ENCODE peak calls at places on chromosomes 7 and 10, in nine cellular contexts. E is NCI-H187 treated with DMSO at 0.1 percent for 48 hours, I is nucleus accumbens, R is neural progenitor cell, O is fibroblast of pulmonary artery, X is GM04504, S is body of pancreas, V is RCC 7860, G is HL-60. Q is an unnamed sample.
A peak's percentile ranks its signal among the peaks of the same experiment; 100 is the strongest.

GRCh38 chr10:14593806-14594205 is 180.9 kb downstream of the FAM107B start:
- DNase-seq in G (no peak), S (no peak), X (no peak), O (no peak), I (no peak), V (no peak), R (no peak), E (no peak), Q (no peak)

GRCh38 chr7:137966636-137967142 is 35.2 kb downstream of the CREB3L2 start:
- DNase-seq in V (no peak), X (no peak), I (no peak), O (no peak), R (no peak), G (no peak), E (no peak), S (no peak), Q (no peak)

GRCh38 chr10:111117528-111118277 is 40.9 kb downstream of the ADRA2A start:
- DNase-seq in I (no peak), G (no peak), V (no peak), R (no peak), S (no peak), X (no peak), E (no peak), O (no peak), Q (peak; percentile 25)

GRCh38 chr7:84412161-84412969 is 217.8 kb upstream of the SEMA3A start:
- DNase-seq in V (peak; percentile 99), O (peak; percentile 94), S (no peak), E (no peak), X (peak; percentile 82), G (peak; percentile 63), R (peak; percentile 41), I (no peak), Q (no peak)

GRCh38 chr10:5524721-5525531 is at the start of gene CALML3:
- DNase-seq in V (no peak), R (no peak), O (no peak), S (no peak), I (no peak), G (no peak), E (no peak), X (no peak), Q (peak; percentile 58)

GRCh38 chr7:24301703-24302102 is 17.7 kb downstream of the NPY start:
- DNase-seq in I (no peak), G (no peak), E (no peak), O (no peak), S (no peak), X (no peak), V (no peak), R (no peak), Q (no peak)

GRCh38 chr10:16436367-16436757 is 448 bp upstream of the PTER start:
- DNase-seq in V (no peak), S (no peak), E (no peak), I (no peak), O (peak; percentile 2), R (no peak), G (no peak), X (no peak), Q (peak; percentile 66)

GRCh38 chr10:130358981-130359650 is 222.9 kb downstream of the GLRX3 start:
- DNase-seq in G (no peak), O (no peak), V (no peak), R (no peak), X (no peak), I (no peak), E (no peak), S (no peak), Q (peak; percentile 42)

GRCh38 chr10:98295401-98295811 is 27.4 kb upstream of the LOXL4 start:
- DNase-seq in E (no peak), S (no peak), I (no peak), R (no peak), V (no peak), X (no peak), G (no peak), O (no peak), Q (no peak)

GRCh38 chr7:124480074-124480820 is 285.3 kb downstream of the GPR37 start:
- DNase-seq in X (no peak), I (no peak), V (no peak), O (no peak), E (no peak), G (no peak), R (no peak), S (no peak), Q (no peak)

GRCh38 chr7:4109481-4110110 is 572.5 kb upstream of the FOXK1 start:
- DNase-seq in E (no peak), G (no peak), X (no peak), V (no peak), O (no peak), I (no peak), R (no peak), S (no peak), Q (no peak)

GRCh38 chr7:71308105-71308504 is 176.2 kb downstream of the GALNT17 start:
- DNase-seq in E (no peak), X (no peak), R (peak; percentile 39), G (no peak), V (no peak), I (no peak), O (no peak), S (no peak), Q (no peak)

GRCh38 chr7:142629588-142630260 is 119.5 kb upstream of the PRSS1 start:
- DNase-seq in V (no peak), G (no peak), E (no peak), I (no peak), O (peak; percentile 44), S (no peak), X (no peak), R (no peak), Q (no peak)

GRCh38 chr10:88108115-88108610 is 244.7 kb downstream of the PTEN start:
- DNase-seq in V (no peak), O (no peak), E (no peak), I (no peak), S (no peak), G (peak; percentile 96), X (no peak), R (no peak), Q (no peak)

GRCh38 chr7:20299647-20300312 is 30.9 kb upstream of the ITGB8 start:
- DNase-seq in E (no peak), I (no peak), G (no peak), R (no peak), S (no peak), O (peak; percentile 31), X (peak; percentile 21), V (no peak), Q (no peak)

GRCh38 chr10:80509403-80510161 is 28.1 kb upstream of the SH2D4B start:
- DNase-seq in O (peak; percentile 92), G (no peak), I (no peak), V (peak; percentile 94), R (no peak), S (no peak), E (no peak), X (no peak), Q (peak; percentile 58)